ENCODE peak calls at places on chromosomes 1 and 21, in seven cellular contexts. One of them, this sample, is unnamed.

GRCh38 chr1:218384576-218384975 is 39.4 kb downstream of the TGFB2 start:
- DNase-seq in RKO: peak
- DNase-seq in pulmonary artery endothelial cell: no peak
- DNase-seq in activated T-helper 1 cell treated with Interleukin-2 at 50 U/mL for 16 hours: no peak
- DNase-seq in ovary: no peak
- DNase-seq in cardiac muscle cell: no peak
- DNase-seq in stimulated activated CD8-positive, alpha-beta memory T cell treated with anti-CD3 and anti-CD28 coated beads, Interleukin-15, amount 100 ng/mL, for 4 hours: no peak
- DNase-seq in this sample: peak

GRCh38 chr21:29604096-29604495 is 305.4 kb downstream of the BACH1 start:
- DNase-seq in cardiac muscle cell: no peak
- DNase-seq in pulmonary artery endothelial cell: no peak
- DNase-seq in RKO: no peak
- DNase-seq in stimulated activated CD8-positive, alpha-beta memory T cell treated with anti-CD3 and anti-CD28 coated beads, Interleukin-15, amount 100 ng/mL, for 4 hours: no peak
- DNase-seq in ovary: no peak
- DNase-seq in activated T-helper 1 cell treated with Interleukin-2 at 50 U/mL for 16 hours: no peak
- DNase-seq in this sample: no peak

GRCh38 chr1:179917601-179918429 is 35.7 kb downstream of the TOR1AIP1 start:
- DNase-seq in RKO: no peak
- DNase-seq in activated T-helper 1 cell treated with Interleukin-2 at 50 U/mL for 16 hours: no peak
- DNase-seq in pulmonary artery endothelial cell: no peak
- DNase-seq in cardiac muscle cell: no peak
- DNase-seq in ovary: no peak
- DNase-seq in stimulated activated CD8-positive, alpha-beta memory T cell treated with anti-CD3 and anti-CD28 coated beads, Interleukin-15, amount 100 ng/mL, for 4 hours: no peak
- DNase-seq in this sample: no peak

GRCh38 chr1:211577277-211577825 is 1.6 kb downstream of the SLC30A1 start:
- DNase-seq in stimulated activated CD8-positive, alpha-beta memory T cell treated with anti-CD3 and anti-CD28 coated beads, Interleukin-15, amount 100 ng/mL, for 4 hours: no peak
- DNase-seq in RKO: peak
- DNase-seq in cardiac muscle cell: no peak
- DNase-seq in activated T-helper 1 cell treated with Interleukin-2 at 50 U/mL for 16 hours: no peak
- DNase-seq in ovary: no peak
- DNase-seq in pulmonary artery endothelial cell: no peak
- DNase-seq in this sample: no peak

GRCh38 chr1:41485605-41486004 is 1.1 kb upstream of the EDN2 start:
- DNase-seq in stimulated activated CD8-positive, alpha-beta memory T cell treated with anti-CD3 and anti-CD28 coated beads, Interleukin-15, amount 100 ng/mL, for 4 hours: no peak
- DNase-seq in activated T-helper 1 cell treated with Interleukin-2 at 50 U/mL for 16 hours: no peak
- DNase-seq in pulmonary artery endothelial cell: peak
- DNase-seq in RKO: no peak
- DNase-seq in ovary: no peak
- DNase-seq in cardiac muscle cell: no peak
- DNase-seq in this sample: peak

GRCh38 chr1:187696092-187696491 is 867.3 kb downstream of the PLA2G4A start:
- DNase-seq in stimulated activated CD8-positive, alpha-beta memory T cell treated with anti-CD3 and anti-CD28 coated beads, Interleukin-15, amount 100 ng/mL, for 4 hours: no peak
- DNase-seq in activated T-helper 1 cell treated with Interleukin-2 at 50 U/mL for 16 hours: no peak
- DNase-seq in ovary: no peak
- DNase-seq in RKO: no peak
- DNase-seq in cardiac muscle cell: no peak
- DNase-seq in pulmonary artery endothelial cell: no peak
- DNase-seq in this sample: peak

GRCh38 chr21:38913120-38913975 is 107.6 kb downstream of the ETS2 start:
- DNase-seq in pulmonary artery endothelial cell: no peak
- DNase-seq in cardiac muscle cell: peak
- DNase-seq in RKO: peak
- DNase-seq in ovary: peak
- DNase-seq in stimulated activated CD8-positive, alpha-beta memory T cell treated with anti-CD3 and anti-CD28 coated beads, Interleukin-15, amount 100 ng/mL, for 4 hours: no peak
- DNase-seq in activated T-helper 1 cell treated with Interleukin-2 at 50 U/mL for 16 hours: no peak
- DNase-seq in this sample: peak

GRCh38 chr1:33334081-33334552 is 13.2 kb upstream of the A3GALT2 start:
- DNase-seq in activated T-helper 1 cell treated with Interleukin-2 at 50 U/mL for 16 hours: no peak
- DNase-seq in ovary: no peak
- DNase-seq in cardiac muscle cell: no peak
- DNase-seq in pulmonary artery endothelial cell: no peak
- DNase-seq in stimulated activated CD8-positive, alpha-beta memory T cell treated with anti-CD3 and anti-CD28 coated beads, Interleukin-15, amount 100 ng/mL, for 4 hours: no peak
- DNase-seq in RKO: no peak
- DNase-seq in this sample: no peak

GRCh38 chr1:107220036-107220435 is 79.2 kb downstream of the NTNG1 start:
- DNase-seq in activated T-helper 1 cell treated with Interleukin-2 at 50 U/mL for 16 hours: no peak
- DNase-seq in stimulated activated CD8-positive, alpha-beta memory T cell treated with anti-CD3 and anti-CD28 coated beads, Interleukin-15, amount 100 ng/mL, for 4 hours: no peak
- DNase-seq in RKO: no peak
- DNase-seq in ovary: no peak
- DNase-seq in cardiac muscle cell: no peak
- DNase-seq in pulmonary artery endothelial cell: no peak
- DNase-seq in this sample: peak

GRCh38 chr1:33010946-33011731 is 25.5 kb downstream of the AK2 start:
- DNase-seq in activated T-helper 1 cell treated with Interleukin-2 at 50 U/mL for 16 hours: no peak
- DNase-seq in cardiac muscle cell: no peak
- DNase-seq in RKO: no peak
- DNase-seq in pulmonary artery endothelial cell: no peak
- DNase-seq in stimulated activated CD8-positive, alpha-beta memory T cell treated with anti-CD3 and anti-CD28 coated beads, Interleukin-15, amount 100 ng/mL, for 4 hours: no peak
- DNase-seq in ovary: peak
- DNase-seq in this sample: peak

GRCh38 chr1:113444857-113445256 is 54.5 kb downstream of the MAGI3 start:
- DNase-seq in ovary: no peak
- DNase-seq in RKO: no peak
- DNase-seq in cardiac muscle cell: no peak
- DNase-seq in activated T-helper 1 cell treated with Interleukin-2 at 50 U/mL for 16 hours: no peak
- DNase-seq in pulmonary artery endothelial cell: no peak
- DNase-seq in stimulated activated CD8-positive, alpha-beta memory T cell treated with anti-CD3 and anti-CD28 coated beads, Interleukin-15, amount 100 ng/mL, for 4 hours: no peak
- DNase-seq in this sample: no peak

GRCh38 chr1:9753121-9753531 is 70.6 kb downstream of the CLSTN1 start:
- DNase-seq in activated T-helper 1 cell treated with Interleukin-2 at 50 U/mL for 16 hours: no peak
- DNase-seq in cardiac muscle cell: no peak
- DNase-seq in RKO: peak
- DNase-seq in stimulated activated CD8-positive, alpha-beta memory T cell treated with anti-CD3 and anti-CD28 coated beads, Interleukin-15, amount 100 ng/mL, for 4 hours: no peak
- DNase-seq in ovary: peak
- DNase-seq in pulmonary artery endothelial cell: peak
- DNase-seq in this sample: peak

GRCh38 chr1:1627261-1627841 is 4.6 kb upstream of the MMP23B start:
- DNase-seq in cardiac muscle cell: no peak
- DNase-seq in ovary: no peak
- DNase-seq in activated T-helper 1 cell treated with Interleukin-2 at 50 U/mL for 16 hours: no peak
- DNase-seq in pulmonary artery endothelial cell: no peak
- DNase-seq in stimulated activated CD8-positive, alpha-beta memory T cell treated with anti-CD3 and anti-CD28 coated beads, Interleukin-15, amount 100 ng/mL, for 4 hours: no peak
- DNase-seq in RKO: no peak
- DNase-seq in this sample: no peak

GRCh38 chr21:15060776-15061175 is 4.0 kb downstream of the NRIP1 start:
- DNase-seq in activated T-helper 1 cell treated with Interleukin-2 at 50 U/mL for 16 hours: no peak
- DNase-seq in stimulated activated CD8-positive, alpha-beta memory T cell treated with anti-CD3 and anti-CD28 coated beads, Interleukin-15, amount 100 ng/mL, for 4 hours: no peak
- DNase-seq in pulmonary artery endothelial cell: no peak
- DNase-seq in cardiac muscle cell: no peak
- DNase-seq in RKO: no peak
- DNase-seq in ovary: no peak
- DNase-seq in this sample: peak

GRCh38 chr1:25796807-25797458 is 3.1 kb upstream of the SELENON start:
- DNase-seq in ovary: peak
- DNase-seq in stimulated activated CD8-positive, alpha-beta memory T cell treated with anti-CD3 and anti-CD28 coated beads, Interleukin-15, amount 100 ng/mL, for 4 hours: peak
- DNase-seq in RKO: peak
- DNase-seq in pulmonary artery endothelial cell: peak
- DNase-seq in cardiac muscle cell: peak
- DNase-seq in activated T-helper 1 cell treated with Interleukin-2 at 50 U/mL for 16 hours: peak
- DNase-seq in this sample: peak

GRCh38 chr21:45517249-45518065 is 24.8 kb downstream of the SLC19A1 start:
- DNase-seq in pulmonary artery endothelial cell: no peak
- DNase-seq in ovary: no peak
- DNase-seq in cardiac muscle cell: no peak
- DNase-seq in activated T-helper 1 cell treated with Interleukin-2 at 50 U/mL for 16 hours: no peak
- DNase-seq in RKO: no peak
- DNase-seq in stimulated activated CD8-positive, alpha-beta memory T cell treated with anti-CD3 and anti-CD28 coated beads, Interleukin-15, amount 100 ng/mL, for 4 hours: no peak
- DNase-seq in this sample: no peak

GRCh38 chr21:45533731-45534571 is 8.3 kb downstream of the SLC19A1 start:
- DNase-seq in cardiac muscle cell: no peak
- DNase-seq in stimulated activated CD8-positive, alpha-beta memory T cell treated with anti-CD3 and anti-CD28 coated beads, Interleukin-15, amount 100 ng/mL, for 4 hours: no peak
- DNase-seq in ovary: no peak
- DNase-seq in RKO: no peak
- DNase-seq in activated T-helper 1 cell treated with Interleukin-2 at 50 U/mL for 16 hours: no peak
- DNase-seq in pulmonary artery endothelial cell: no peak
- DNase-seq in this sample: no peak

GRCh38 chr1:22231068-22231593 is 88.2 kb upstream of the WNT4 start:
- DNase-seq in RKO: no peak
- DNase-seq in stimulated activated CD8-positive, alpha-beta memory T cell treated with anti-CD3 and anti-CD28 coated beads, Interleukin-15, amount 100 ng/mL, for 4 hours: no peak
- DNase-seq in cardiac muscle cell: no peak
- DNase-seq in ovary: no peak
- DNase-seq in activated T-helper 1 cell treated with Interleukin-2 at 50 U/mL for 16 hours: no peak
- DNase-seq in pulmonary artery endothelial cell: no peak
- DNase-seq in this sample: no peak

GRCh38 chr1:113940365-113941244 is 11.5 kb downstream of the HIPK1 start:
- DNase-seq in stimulated activated CD8-positive, alpha-beta memory T cell treated with anti-CD3 and anti-CD28 coated beads, Interleukin-15, amount 100 ng/mL, for 4 hours: no peak
- DNase-seq in ovary: no peak
- DNase-seq in pulmonary artery endothelial cell: no peak
- DNase-seq in activated T-helper 1 cell treated with Interleukin-2 at 50 U/mL for 16 hours: peak
- DNase-seq in cardiac muscle cell: no peak
- DNase-seq in RKO: no peak
- DNase-seq in this sample: no peak

GRCh38 chr21:44283953-44284352 is 1.7 kb upstream of the AIRE start:
- DNase-seq in activated T-helper 1 cell treated with Interleukin-2 at 50 U/mL for 16 hours: no peak
- DNase-seq in cardiac muscle cell: no peak
- DNase-seq in ovary: no peak
- DNase-seq in pulmonary artery endothelial cell: no peak
- DNase-seq in RKO: no peak
- DNase-seq in stimulated activated CD8-positive, alpha-beta memory T cell treated with anti-CD3 and anti-CD28 coated beads, Interleukin-15, amount 100 ng/mL, for 4 hours: no peak
- DNase-seq in this sample: no peak

GRCh38 chr1:211714154-211714553 is 38.7 kb upstream of the NEK2 start:
- DNase-seq in ovary: no peak
- DNase-seq in activated T-helper 1 cell treated with Interleukin-2 at 50 U/mL for 16 hours: no peak
- DNase-seq in cardiac muscle cell: no peak
- DNase-seq in RKO: no peak
- DNase-seq in pulmonary artery endothelial cell: no peak
- DNase-seq in stimulated activated CD8-positive, alpha-beta memory T cell treated with anti-CD3 and anti-CD28 coated beads, Interleukin-15, amount 100 ng/mL, for 4 hours: no peak
- DNase-seq in this sample: no peak

GRCh38 chr1:26097696-26098095 is 13.9 kb upstream of the PDIK1L start:
- DNase-seq in activated T-helper 1 cell treated with Interleukin-2 at 50 U/mL for 16 hours: no peak
- DNase-seq in ovary: no peak
- DNase-seq in stimulated activated CD8-positive, alpha-beta memory T cell treated with anti-CD3 and anti-CD28 coated beads, Interleukin-15, amount 100 ng/mL, for 4 hours: no peak
- DNase-seq in RKO: no peak
- DNase-seq in pulmonary artery endothelial cell: no peak
- DNase-seq in cardiac muscle cell: no peak
- DNase-seq in this sample: peak

GRCh38 chr1:22339237-22339636 is 112.4 kb upstream of the ZBTB40 start:
- DNase-seq in ovary: peak
- DNase-seq in pulmonary artery endothelial cell: no peak
- DNase-seq in stimulated activated CD8-positive, alpha-beta memory T cell treated with anti-CD3 and anti-CD28 coated beads, Interleukin-15, amount 100 ng/mL, for 4 hours: no peak
- DNase-seq in cardiac muscle cell: no peak
- DNase-seq in RKO: no peak
- DNase-seq in activated T-helper 1 cell treated with Interleukin-2 at 50 U/mL for 16 hours: no peak
- DNase-seq in this sample: no peak

GRCh38 chr1:200917291-200917817 is 22.7 kb downstream of the INAVA start:
- DNase-seq in ovary: no peak
- DNase-seq in activated T-helper 1 cell treated with Interleukin-2 at 50 U/mL for 16 hours: no peak
- DNase-seq in RKO: peak
- DNase-seq in cardiac muscle cell: peak
- DNase-seq in pulmonary artery endothelial cell: no peak
- DNase-seq in stimulated activated CD8-positive, alpha-beta memory T cell treated with anti-CD3 and anti-CD28 coated beads, Interleukin-15, amount 100 ng/mL, for 4 hours: no peak
- DNase-seq in this sample: no peak

GRCh38 chr1:12453400-12454343 is 164.3 kb downstream of the DHRS3 start:
- DNase-seq in cardiac muscle cell: peak
- DNase-seq in ovary: no peak
- DNase-seq in pulmonary artery endothelial cell: no peak
- DNase-seq in RKO: no peak
- DNase-seq in activated T-helper 1 cell treated with Interleukin-2 at 50 U/mL for 16 hours: no peak
- DNase-seq in stimulated activated CD8-positive, alpha-beta memory T cell treated with anti-CD3 and anti-CD28 coated beads, Interleukin-15, amount 100 ng/mL, for 4 hours: no peak
- DNase-seq in this sample: no peak

GRCh38 chr1:19163261-19163660 is 46.8 kb downstream of the UBR4 start:
- DNase-seq in RKO: no peak
- DNase-seq in stimulated activated CD8-positive, alpha-beta memory T cell treated with anti-CD3 and anti-CD28 coated beads, Interleukin-15, amount 100 ng/mL, for 4 hours: no peak
- DNase-seq in activated T-helper 1 cell treated with Interleukin-2 at 50 U/mL for 16 hours: no peak
- DNase-seq in ovary: peak
- DNase-seq in pulmonary artery endothelial cell: peak
- DNase-seq in cardiac muscle cell: no peak
- DNase-seq in this sample: peak

GRCh38 chr1:832136-832535 is 91.6 kb upstream of the SAMD11 start:
- DNase-seq in stimulated activated CD8-positive, alpha-beta memory T cell treated with anti-CD3 and anti-CD28 coated beads, Interleukin-15, amount 100 ng/mL, for 4 hours: no peak
- DNase-seq in activated T-helper 1 cell treated with Interleukin-2 at 50 U/mL for 16 hours: no peak
- DNase-seq in pulmonary artery endothelial cell: no peak
- DNase-seq in cardiac muscle cell: peak
- DNase-seq in ovary: no peak
- DNase-seq in RKO: no peak
- DNase-seq in this sample: no peak

GRCh38 chr1:20147846-20148570 is 8.9 kb downstream of the PLA2G2F start:
- DNase-seq in cardiac muscle cell: no peak
- DNase-seq in activated T-helper 1 cell treated with Interleukin-2 at 50 U/mL for 16 hours: no peak
- DNase-seq in stimulated activated CD8-positive, alpha-beta memory T cell treated with anti-CD3 and anti-CD28 coated beads, Interleukin-15, amount 100 ng/mL, for 4 hours: no peak
- DNase-seq in ovary: no peak
- DNase-seq in RKO: no peak
- DNase-seq in pulmonary artery endothelial cell: no peak
- DNase-seq in this sample: no peak

GRCh38 chr1:168084396-168085231 is 52.1 kb downstream of the GPR161 start:
- DNase-seq in RKO: peak
- DNase-seq in ovary: peak
- DNase-seq in pulmonary artery endothelial cell: no peak
- DNase-seq in cardiac muscle cell: peak
- DNase-seq in stimulated activated CD8-positive, alpha-beta memory T cell treated with anti-CD3 and anti-CD28 coated beads, Interleukin-15, amount 100 ng/mL, for 4 hours: peak
- DNase-seq in activated T-helper 1 cell treated with Interleukin-2 at 50 U/mL for 16 hours: peak
- DNase-seq in this sample: peak

GRCh38 chr21:38597436-38597835 is 99.2 kb upstream of the ERG start:
- DNase-seq in cardiac muscle cell: no peak
- DNase-seq in RKO: peak
- DNase-seq in stimulated activated CD8-positive, alpha-beta memory T cell treated with anti-CD3 and anti-CD28 coated beads, Interleukin-15, amount 100 ng/mL, for 4 hours: no peak
- DNase-seq in ovary: no peak
- DNase-seq in activated T-helper 1 cell treated with Interleukin-2 at 50 U/mL for 16 hours: no peak
- DNase-seq in pulmonary artery endothelial cell: no peak
- DNase-seq in this sample: no peak

GRCh38 chr1:166920561-166921475 is 44.8 kb upstream of the TADA1 start:
- DNase-seq in activated T-helper 1 cell treated with Interleukin-2 at 50 U/mL for 16 hours: no peak
- DNase-seq in pulmonary artery endothelial cell: no peak
- DNase-seq in cardiac muscle cell: peak
- DNase-seq in ovary: no peak
- DNase-seq in RKO: no peak
- DNase-seq in stimulated activated CD8-positive, alpha-beta memory T cell treated with anti-CD3 and anti-CD28 coated beads, Interleukin-15, amount 100 ng/mL, for 4 hours: no peak
- DNase-seq in this sample: peak

GRCh38 chr1:13730751-13731482 is 30.9 kb downstream of the PRDM2 start:
- DNase-seq in ovary: no peak
- DNase-seq in RKO: no peak
- DNase-seq in activated T-helper 1 cell treated with Interleukin-2 at 50 U/mL for 16 hours: peak
- DNase-seq in pulmonary artery endothelial cell: no peak
- DNase-seq in stimulated activated CD8-positive, alpha-beta memory T cell treated with anti-CD3 and anti-CD28 coated beads, Interleukin-15, amount 100 ng/mL, for 4 hours: peak
- DNase-seq in cardiac muscle cell: no peak
- DNase-seq in this sample: peak

GRCh38 chr1:164591858-164592257 is 32.9 kb downstream of the PBX1 start:
- DNase-seq in ovary: no peak
- DNase-seq in RKO: no peak
- DNase-seq in activated T-helper 1 cell treated with Interleukin-2 at 50 U/mL for 16 hours: no peak
- DNase-seq in pulmonary artery endothelial cell: no peak
- DNase-seq in cardiac muscle cell: peak
- DNase-seq in stimulated activated CD8-positive, alpha-beta memory T cell treated with anti-CD3 and anti-CD28 coated beads, Interleukin-15, amount 100 ng/mL, for 4 hours: no peak
- DNase-seq in this sample: peak

GRCh38 chr21:44849616-44850130 is 23.8 kb downstream of the PTTG1IP start:
- DNase-seq in cardiac muscle cell: no peak
- DNase-seq in activated T-helper 1 cell treated with Interleukin-2 at 50 U/mL for 16 hours: no peak
- DNase-seq in RKO: no peak
- DNase-seq in stimulated activated CD8-positive, alpha-beta memory T cell treated with anti-CD3 and anti-CD28 coated beads, Interleukin-15, amount 100 ng/mL, for 4 hours: no peak
- DNase-seq in ovary: no peak
- DNase-seq in pulmonary artery endothelial cell: no peak
- DNase-seq in this sample: no peak

GRCh38 chr1:206796984-206797402 is 24.7 kb upstream of the IL10 start:
- DNase-seq in ovary: no peak
- DNase-seq in cardiac muscle cell: no peak
- DNase-seq in RKO: no peak
- DNase-seq in stimulated activated CD8-positive, alpha-beta memory T cell treated with anti-CD3 and anti-CD28 coated beads, Interleukin-15, amount 100 ng/mL, for 4 hours: no peak
- DNase-seq in pulmonary artery endothelial cell: no peak
- DNase-seq in activated T-helper 1 cell treated with Interleukin-2 at 50 U/mL for 16 hours: no peak
- DNase-seq in this sample: no peak

GRCh38 chr1:154871374-154871773 is 1.3 kb upstream of the KCNN3 start:
- DNase-seq in ovary: no peak
- DNase-seq in RKO: no peak
- DNase-seq in stimulated activated CD8-positive, alpha-beta memory T cell treated with anti-CD3 and anti-CD28 coated beads, Interleukin-15, amount 100 ng/mL, for 4 hours: no peak
- DNase-seq in pulmonary artery endothelial cell: no peak
- DNase-seq in activated T-helper 1 cell treated with Interleukin-2 at 50 U/mL for 16 hours: no peak
- DNase-seq in cardiac muscle cell: no peak
- DNase-seq in this sample: no peak

GRCh38 chr1:218392717-218393116 is 47.6 kb downstream of the TGFB2 start:
- DNase-seq in cardiac muscle cell: no peak
- DNase-seq in stimulated activated CD8-positive, alpha-beta memory T cell treated with anti-CD3 and anti-CD28 coated beads, Interleukin-15, amount 100 ng/mL, for 4 hours: no peak
- DNase-seq in RKO: no peak
- DNase-seq in ovary: no peak
- DNase-seq in pulmonary artery endothelial cell: no peak
- DNase-seq in activated T-helper 1 cell treated with Interleukin-2 at 50 U/mL for 16 hours: no peak
- DNase-seq in this sample: no peak

GRCh38 chr1:214413315-214413714 is 132.4 kb downstream of the SMYD2 start:
- DNase-seq in RKO: no peak
- DNase-seq in activated T-helper 1 cell treated with Interleukin-2 at 50 U/mL for 16 hours: no peak
- DNase-seq in pulmonary artery endothelial cell: no peak
- DNase-seq in cardiac muscle cell: no peak
- DNase-seq in ovary: no peak
- DNase-seq in stimulated activated CD8-positive, alpha-beta memory T cell treated with anti-CD3 and anti-CD28 coated beads, Interleukin-15, amount 100 ng/mL, for 4 hours: no peak
- DNase-seq in this sample: no peak

This sample was measured in astrocyte of the spinal cord.